ENCODE peak calls at places on chromosomes 3 and 15, in nine cellular contexts. U, G, C, J, D, F, T, I and O are unnamed samples.

GRCh38 chr3:127486337-127486944 is 104.1 kb downstream of the TPRA1 start:
- DNase-seq in C (no peak), I (no peak), D (no peak), F (no peak), J (no peak), U (no peak), G (no peak), T (no peak), O (no peak)

GRCh38 chr3:159178209-159178897 is 376.5 kb downstream of the MFSD1 start:
- DNase-seq in G (no peak), C (no peak), U (no peak), T (no peak), D (no peak), J (no peak), I (no peak), F (no peak), O (no peak)

GRCh38 chr15:99619712-99620111 is 53.9 kb downstream of the MEF2A start:
- DNase-seq in U (no peak), D (no peak), C (no peak), F (no peak), G (no peak), J (no peak), I (no peak), T (peak), O (peak)

GRCh38 chr15:72168131-72168825 is 29.3 kb downstream of the GRAMD2A start:
- DNase-seq in D (no peak), C (no peak), F (no peak), G (no peak), U (no peak), J (no peak), I (no peak), T (peak), O (peak)

GRCh38 chr3:40913641-40914040 is 285.7 kb upstream of the CTNNB1 start:
- DNase-seq in D (no peak), I (no peak), C (no peak), F (no peak), T (no peak), G (no peak), J (no peak), U (no peak), O (no peak)

GRCh38 chr3:192026656-192027055 is 565.7 kb downstream of the PYDC2 start:
- DNase-seq in D (no peak), U (no peak), T (no peak), I (no peak), C (no peak), J (no peak), F (no peak), G (no peak), O (peak)

GRCh38 chr15:61124195-61124594 is 104.9 kb downstream of the RORA start:
- DNase-seq in G (no peak), F (no peak), D (no peak), U (no peak), I (no peak), J (no peak), T (no peak), C (no peak), O (no peak)

GRCh38 chr3:20511863-20512262 is 325.9 kb upstream of the SGO1 start:
- DNase-seq in D (peak), F (peak), U (no peak), J (peak), C (peak), I (peak), T (peak), G (no peak), O (peak)

GRCh38 chr15:40094156-40094555 is 14.5 kb downstream of the BMF start:
- DNase-seq in I (no peak), C (peak), F (no peak), T (no peak), J (no peak), U (no peak), G (no peak), D (no peak), O (no peak)

GRCh38 chr3:77693147-77693546 is 653.2 kb downstream of the ROBO2 start:
- DNase-seq in I (no peak), D (no peak), T (no peak), C (no peak), J (no peak), F (no peak), U (no peak), G (no peak), O (no peak)

GRCh38 chr3:51275096-51275805 is 109.8 kb upstream of the MANF start:
- DNase-seq in G (no peak), T (no peak), F (no peak), D (no peak), J (no peak), C (no peak), U (no peak), I (no peak), O (no peak)

GRCh38 chr3:16288664-16289063 is 23.7 kb downstream of the OXNAD1 start:
- DNase-seq in I (no peak), G (no peak), U (no peak), J (no peak), D (no peak), F (no peak), C (peak), T (no peak), O (no peak)

GRCh38 chr15:62071711-62072308 is 5.0 kb downstream of the C2CD4A start:
- DNase-seq in D (peak), U (no peak), G (no peak), I (peak), F (peak), J (peak), C (peak), T (peak), O (peak)

GRCh38 chr3:184582583-184582982 is 21.0 kb downstream of the EPHB3 start:
- DNase-seq in D (no peak), T (no peak), J (no peak), G (no peak), F (no peak), U (no peak), C (peak), I (no peak), O (peak)

GRCh38 chr3:114207768-114208167 is 28.9 kb upstream of the DRD3 start:
- DNase-seq in J (no peak), D (no peak), F (no peak), T (no peak), U (no peak), I (no peak), G (no peak), C (no peak), O (no peak)

GRCh38 chr15:40251455-40252140 is 12.7 kb downstream of the PAK6 start:
- DNase-seq in U (no peak), F (no peak), I (no peak), T (no peak), C (peak), J (no peak), G (no peak), D (no peak), O (no peak)

GRCh38 chr15:70245932-70246622 is 148.4 kb upstream of the TLE3 start:
- DNase-seq in J (no peak), I (no peak), F (no peak), C (peak), D (no peak), T (peak), U (no peak), G (no peak), O (peak)

GRCh38 chr15:42707068-42707467 is 29.9 kb downstream of the CDAN1 start:
- DNase-seq in T (peak), J (no peak), G (no peak), C (no peak), D (no peak), U (no peak), F (peak), I (no peak), O (no peak)

GRCh38 chr3:140004271-140004670 is 69.3 kb downstream of the CLSTN2 start:
- DNase-seq in F (no peak), T (no peak), I (no peak), D (no peak), U (no peak), J (no peak), C (no peak), G (no peak), O (no peak)

GRCh38 chr15:32148833-32149555 is 118.7 kb downstream of the CHRNA7 start:
- DNase-seq in C (no peak), G (no peak), F (no peak), J (no peak), I (no peak), T (no peak), U (no peak), D (no peak), O (no peak)

GRCh38 chr15:62928996-62929350 is 113.6 kb upstream of the TPM1 start:
- DNase-seq in T (peak), D (no peak), J (no peak), C (no peak), U (no peak), F (peak), G (no peak), I (no peak), O (no peak)

GRCh38 chr3:8629151-8630021 is 15.2 kb downstream of the SSUH2 start:
- DNase-seq in I (no peak), C (peak), J (no peak), T (peak), F (peak), D (no peak), U (peak), G (peak), O (peak)

GRCh38 chr3:171110715-171111114 is 84.2 kb upstream of the SLC2A2 start:
- DNase-seq in G (no peak), F (no peak), J (no peak), I (no peak), D (no peak), T (no peak), C (no peak), U (no peak), O (no peak)

GRCh38 chr15:69398541-69398940 is 15.6 kb upstream of the KIF23 start:
- DNase-seq in F (no peak), J (no peak), U (no peak), I (no peak), D (no peak), T (peak), G (no peak), C (peak), O (no peak)

GRCh38 chr3:119557874-119558264 is 1.5 kb downstream of the CD80 start:
- DNase-seq in J (no peak), G (no peak), U (no peak), I (no peak), T (no peak), D (no peak), F (no peak), C (peak), O (no peak)

GRCh38 chr3:174532776-174533175 is 326.4 kb upstream of the NAALADL2 start:
- DNase-seq in I (no peak), D (no peak), J (no peak), C (no peak), F (no peak), U (no peak), G (no peak), T (no peak), O (no peak)

GRCh38 chr15:29672923-29673809 is 149.1 kb downstream of the TJP1 start:
- DNase-seq in C (no peak), D (no peak), J (no peak), I (no peak), F (no peak), U (no peak), T (no peak), G (no peak), O (no peak)

GRCh38 chr15:51322622-51323296 is 15.6 kb downstream of the CYP19A1 start:
- DNase-seq in G (no peak), U (no peak), T (peak), I (no peak), C (no peak), J (no peak), F (no peak), D (no peak), O (no peak)

GRCh38 chr3:192170659-192171058 is 556.7 kb downstream of the FGF12 start:
- DNase-seq in I (no peak), C (no peak), F (no peak), G (no peak), D (no peak), J (no peak), U (no peak), T (no peak), O (no peak)

GRCh38 chr15:74838746-74839525 is 4.0 kb downstream of the ULK3 start:
- DNase-seq in F (no peak), T (no peak), C (peak), J (no peak), D (no peak), G (no peak), I (no peak), U (no peak), O (no peak)

GRCh38 chr3:171833775-171834460 is 9.2 kb upstream of the TMEM212 start:
- DNase-seq in F (peak), T (peak), U (no peak), C (peak), J (peak), D (peak), I (peak), G (no peak), O (peak)

GRCh38 chr15:64687167-64688085 is 88.0 kb downstream of the RBPMS2 start:
- DNase-seq in D (no peak), T (no peak), C (no peak), J (no peak), I (no peak), F (no peak), G (no peak), U (no peak), O (no peak)

GRCh38 chr3:113151475-113152031 is 59.8 kb upstream of the BOC start:
- DNase-seq in J (no peak), D (peak), G (no peak), I (peak), C (no peak), T (peak), U (no peak), F (no peak), O (no peak)

GRCh38 chr3:152779649-152780048 is 55.3 kb upstream of the P2RY1 start:
- DNase-seq in T (peak), C (no peak), D (no peak), I (no peak), U (no peak), G (no peak), J (no peak), F (no peak), O (no peak)